ENCODE peak calls at places on chromosomes 16 and 17, in ten cellular contexts. L is left ventricle myocardium superior; F is mucosa of descending colon; I is fibroblast of mammary gland; N is CD8-positive, alpha-beta memory T cell; B is cardiac muscle cell; K is hypothalamus; J is AG04449; S is stimulated activated CD4-positive, alpha-beta T cell treated with anti-CD3 and anti-CD28 coated beads, TNF-alpha, amount 100 ng/mL, for 48 hours; H is T-helper 2 cell. U is an unnamed sample.

GRCh38 chr16:87790278-87791023 is 24.7 kb upstream of the KLHDC4 start:
- DNase-seq in J (no peak), I (no peak), S (no peak), B (no peak), N (no peak), F (no peak), H (no peak), L (peak; percentile 64), K (no peak), U (peak; percentile 31)

GRCh38 chr16:16028311-16028999 is 79.0 kb downstream of the ABCC1 start:
- DNase-seq in F (peak; percentile 56), H (no peak), N (no peak), J (no peak), I (no peak), B (no peak), L (no peak), K (no peak), S (no peak), U (no peak)

GRCh38 chr17:73090396-73091202 is 1.9 kb downstream of the SLC39A11 start:
- DNase-seq in H (no peak), I (no peak), L (no peak), N (no peak), F (peak; percentile 22), S (no peak), K (no peak), J (no peak), B (no peak), U (no peak)

GRCh38 chr17:81685108-81685507 is 1.3 kb downstream of the HGS start:
- DNase-seq in H (no peak), B (no peak), J (peak; percentile 21), L (no peak), F (no peak), I (peak; percentile 87), K (no peak), N (no peak), S (no peak), U (peak; percentile 58)

GRCh38 chr17:29982991-29983390 is 41.6 kb downstream of the EFCAB5 start:
- DNase-seq in K (no peak), F (no peak), H (no peak), N (no peak), S (no peak), B (no peak), J (no peak), I (peak; percentile 60), L (no peak), U (peak; percentile 23)

GRCh38 chr16:58000706-58001676 is at the start of gene USB1:
- DNase-seq in L (peak; percentile 94), J (no peak), H (peak; percentile 75), F (peak; percentile 88), S (peak; percentile 58), K (peak; percentile 79), B (peak; percentile 93), I (peak; percentile 69), N (peak; percentile 89), U (peak; percentile 72)

GRCh38 chr17:17304521-17304985 is 1.4 kb downstream of the NT5M start:
- DNase-seq in F (no peak), K (no peak), H (no peak), J (no peak), L (no peak), B (peak; percentile 43), I (no peak), S (no peak), N (peak; percentile 60), U (no peak)

GRCh38 chr16:61042736-61043135 is 993.5 kb downstream of the CDH8 start:
- DNase-seq in B (peak; percentile 79), I (no peak), F (no peak), N (no peak), L (no peak), S (no peak), H (no peak), J (no peak), K (no peak), U (no peak)

GRCh38 chr17:82595893-82596292 is 52.4 kb downstream of the WDR45B start:
- DNase-seq in I (no peak), S (no peak), F (peak; percentile 29), H (no peak), N (no peak), L (no peak), K (no peak), J (no peak), B (no peak), U (no peak)

GRCh38 chr17:47694818-47695663 is 1.1 kb downstream of the TBKBP1 start:
- DNase-seq in I (peak; percentile 62), S (no peak), H (no peak), K (no peak), B (peak; percentile 56), L (peak; percentile 82), J (no peak), F (peak; percentile 49), N (peak; percentile 66), U (peak; percentile 62)

GRCh38 chr16:27289669-27290068 is 21.1 kb upstream of the NSMCE1 start:
- DNase-seq in S (no peak), F (no peak), L (no peak), H (no peak), K (no peak), I (no peak), J (no peak), N (no peak), B (no peak), U (no peak)

GRCh38 chr17:29568331-29569244 is at the start of gene TP53I13:
- DNase-seq in N (peak; percentile 92), F (peak; percentile 94), L (peak; percentile 95), J (no peak), K (peak; percentile 62), S (peak; percentile 79), H (peak; percentile 84), I (peak; percentile 61), B (peak; percentile 95), U (peak; percentile 72)

GRCh38 chr17:38608648-38609047 is 2.9 kb upstream of the SRCIN1 start:
- DNase-seq in H (no peak), J (no peak), S (no peak), F (peak; percentile 92), K (no peak), B (no peak), N (no peak), I (no peak), L (no peak), U (no peak)

GRCh38 chr16:86306811-86307517 is 203.4 kb upstream of the FOXF1 start:
- DNase-seq in N (no peak), B (no peak), I (peak; percentile 68), K (no peak), L (no peak), F (no peak), J (peak; percentile 58), H (no peak), S (no peak), U (peak; percentile 96)

GRCh38 chr16:89442990-89443726 is 47.2 kb downstream of the ANKRD11 start:
- DNase-seq in S (no peak), F (peak; percentile 79), B (peak; percentile 75), H (no peak), K (no peak), J (peak; percentile 42), L (peak; percentile 48), I (peak; percentile 74), N (no peak), U (peak; percentile 69)